ENCODE peak calls at places on chromosomes 1 and 21, in nine cellular contexts. Z is iris pigment epithelial cell; N is heart left ventricle; Q is activated CD4-positive, alpha-beta T cell treated with anti-CD3 and anti-CD28 coated beads, Interleukin-2, amount 50 U/mL, for 24 hours; L is small intestine; W is IMR-90; T is coronary artery; G is stimulated activated naive CD8-positive, alpha-beta T cell treated with anti-CD3 and anti-CD28 coated beads, Interleukin-15, amount 100 ng/mL, for 72 hours; X is dermis microvascular lymphatic vessel endothelial cell. C is an unnamed sample.
A peak's percentile ranks its signal among the peaks of the same experiment; 100 is the strongest.

GRCh38 chr1:119141660-119142059 is 1.2 kb upstream of the WARS2 start:
- DNase-seq in Z (no peak), N (no peak), Q (no peak), L (no peak), W (no peak), T (no peak), G (no peak), X (no peak), C (no peak)

GRCh38 chr1:155847823-155848529 is 9.0 kb downstream of the GON4L start:
- DNase-seq in Z (no peak), N (no peak), Q (no peak), L (no peak), W (no peak), T (no peak), G (peak; percentile 7), X (no peak), C (no peak)

GRCh38 chr1:10814954-10815862 is 18.8 kb upstream of the CASZ1 start:
- DNase-seq in Z (no peak), N (no peak), Q (no peak), L (peak; percentile 69), W (no peak), T (no peak), G (no peak), X (no peak), C (no peak)

GRCh38 chr21:35922618-35923017 is 137.7 kb downstream of the SETD4 start:
- DNase-seq in Z (peak; percentile 49), N (no peak), Q (no peak), L (no peak), W (peak; percentile 83), T (no peak), G (no peak), X (no peak), C (no peak)

GRCh38 chr21:37365657-37366487 is 701 bp upstream of the DYRK1A start:
- DNase-seq in Z (peak; percentile 56), N (peak; percentile 76), Q (peak; percentile 42), L (peak; percentile 68), W (peak; percentile 45), T (peak; percentile 81), G (peak; percentile 64), X (no peak), C (peak; percentile 23)

GRCh38 chr1:91007827-91008226 is 14.0 kb downstream of the ZNF644 start:
- DNase-seq in Z (no peak), N (no peak), Q (no peak), L (no peak), W (no peak), T (no peak), G (no peak), X (no peak), C (no peak)

GRCh38 chr1:88777604-88778149 is 93.6 kb downstream of the PKN2 start:
- DNase-seq in Z (no peak), N (no peak), Q (no peak), L (no peak), W (no peak), T (no peak), G (no peak), X (no peak), C (no peak)

GRCh38 chr1:54053745-54054437 is 483 bp downstream of the TCEANC2 start:
- DNase-seq in Z (peak; percentile 23), N (no peak), Q (no peak), L (no peak), W (peak; percentile 10), T (no peak), G (no peak), X (no peak), C (no peak)

GRCh38 chr1:38919075-38919474 is 22.6 kb downstream of the RHBDL2 start:
- DNase-seq in Z (no peak), N (no peak), Q (no peak), L (peak; percentile 13), W (no peak), T (no peak), G (no peak), X (no peak), C (no peak)

GRCh38 chr21:44846485-44847260 is 26.8 kb downstream of the PTTG1IP start:
- DNase-seq in Z (peak; percentile 57), N (no peak), Q (no peak), L (peak; percentile 80), W (peak; percentile 35), T (peak; percentile 82), G (peak; percentile 26), X (no peak), C (no peak)

GRCh38 chr1:84940481-84940880 is 47.5 kb upstream of the LPAR3 start:
- DNase-seq in Z (no peak), N (no peak), Q (no peak), L (no peak), W (no peak), T (no peak), G (no peak), X (no peak), C (no peak)

GRCh38 chr1:27413004-27413403 is 20.6 kb downstream of the GPR3 start:
- DNase-seq in Z (no peak), N (no peak), Q (no peak), L (no peak), W (no peak), T (no peak), G (no peak), X (no peak), C (no peak)

GRCh38 chr1:11913291-11913690 is 12.9 kb downstream of the KIAA2013 start:
- DNase-seq in Z (no peak), N (no peak), Q (no peak), L (peak; percentile 52), W (no peak), T (no peak), G (no peak), X (no peak), C (no peak)

GRCh38 chr1:168054117-168054516 is 82.6 kb downstream of the GPR161 start:
- DNase-seq in Z (no peak), N (peak; percentile 8), Q (no peak), L (no peak), W (no peak), T (no peak), G (no peak), X (no peak), C (no peak)

GRCh38 chr1:62856964-62857363 is 73.0 kb downstream of the ATG4C start:
- DNase-seq in Z (no peak), N (no peak), Q (no peak), L (peak; percentile 15), W (no peak), T (no peak), G (no peak), X (no peak), C (no peak)

GRCh38 chr1:180210008-180210555 is 20.0 kb upstream of the LHX4 start:
- DNase-seq in Z (no peak), N (no peak), Q (no peak), L (no peak), W (no peak), T (no peak), G (no peak), X (no peak), C (no peak)

GRCh38 chr1:16387201-16388185 is 20.5 kb downstream of the SZRD1 start:
- DNase-seq in Z (peak; percentile 35), N (no peak), Q (no peak), L (peak; percentile 47), W (peak; percentile 30), T (no peak), G (no peak), X (peak; percentile 57), C (no peak)

GRCh38 chr1:245605480-245606156 is 450.8 kb downstream of the KIF26B start:
- DNase-seq in Z (peak; percentile 67), N (no peak), Q (no peak), L (no peak), W (peak; percentile 72), T (no peak), G (no peak), X (no peak), C (no peak)

GRCh38 chr1:169312084-169312954 is 55.3 kb downstream of the NME7 start:
- DNase-seq in Z (peak; percentile 98), N (no peak), Q (no peak), L (peak; percentile 47), W (peak; percentile 98), T (no peak), G (peak; percentile 28), X (no peak), C (no peak)

GRCh38 chr1:233909195-233909594 is 4.7 kb downstream of the SLC35F3 start:
- DNase-seq in Z (peak; percentile 34), N (no peak), Q (no peak), L (no peak), W (no peak), T (no peak), G (no peak), X (no peak), C (no peak)

GRCh38 chr1:27130798-27131197 is 24.1 kb downstream of the SLC9A1 start:
- DNase-seq in Z (no peak), N (peak; percentile 77), Q (no peak), L (peak; percentile 98), W (no peak), T (no peak), G (no peak), X (no peak), C (no peak)

GRCh38 chr1:58883888-58884482 is 100.1 kb upstream of the JUN start:
- DNase-seq in Z (peak; percentile 77), N (no peak), Q (no peak), L (no peak), W (no peak), T (no peak), G (no peak), X (no peak), C (no peak)

GRCh38 chr1:86825294-86825693 is 88.6 kb downstream of the SELENOF start:
- DNase-seq in Z (peak; percentile 34), N (no peak), Q (no peak), L (no peak), W (peak; percentile 38), T (no peak), G (no peak), X (no peak), C (no peak)

GRCh38 chr1:209456878-209457277 is 126.6 kb upstream of the CAMK1G start:
- DNase-seq in Z (no peak), N (no peak), Q (no peak), L (no peak), W (no peak), T (no peak), G (no peak), X (no peak), C (no peak)

GRCh38 chr1:156540955-156541354 is 31.4 kb downstream of the IQGAP3 start:
- DNase-seq in Z (peak; percentile 13), N (no peak), Q (no peak), L (no peak), W (peak; percentile 20), T (no peak), G (no peak), X (no peak), C (no peak)

GRCh38 chr21:39924577-39925308 is 57.5 kb downstream of the PCP4 start:
- DNase-seq in Z (no peak), N (no peak), Q (no peak), L (no peak), W (no peak), T (no peak), G (no peak), X (no peak), C (no peak)

GRCh38 chr1:2546515-2547209 is 9.5 kb upstream of the TNFRSF14 start:
- DNase-seq in Z (peak; percentile 63), N (peak; percentile 89), Q (no peak), L (peak; percentile 93), W (peak; percentile 61), T (peak; percentile 93), G (peak; percentile 81), X (peak; percentile 85), C (peak; percentile 89)

GRCh38 chr1:69163779-69164178 is 403.9 kb upstream of the LRRC7 start:
- DNase-seq in Z (no peak), N (no peak), Q (no peak), L (no peak), W (no peak), T (no peak), G (no peak), X (no peak), C (no peak)

GRCh38 chr1:228346731-228347130 is 59.9 kb downstream of the TRIM11 start:
- DNase-seq in Z (no peak), N (peak; percentile 34), Q (no peak), L (no peak), W (no peak), T (no peak), G (no peak), X (no peak), C (peak; percentile 9)

GRCh38 chr1:71296551-71296950 is 215.7 kb upstream of the ZRANB2 start:
- DNase-seq in Z (no peak), N (no peak), Q (no peak), L (no peak), W (no peak), T (no peak), G (no peak), X (no peak), C (no peak)

GRCh38 chr1:113769599-113769970 is 10.3 kb upstream of the PHTF1 start:
- DNase-seq in Z (no peak), N (no peak), Q (no peak), L (no peak), W (no peak), T (no peak), G (no peak), X (no peak), C (no peak)